ENCODE peak calls at places on chromosomes 1 and 21, in seven cellular contexts. U, W, S, J, X, R and Q are unnamed samples.

GRCh38 chr1:117396074-117396473 is 28.8 kb downstream of the MAN1A2 start:
- DNase-seq in X (no peak), R (no peak), S (no peak), W (no peak), J (no peak), U (no peak), Q (no peak)

GRCh38 chr1:6260433-6260934 is 414 bp downstream of the GPR153 start:
- DNase-seq in S (no peak), X (no peak), W (no peak), R (peak), J (no peak), U (no peak), Q (no peak)

GRCh38 chr1:14656384-14656937 is 58.0 kb downstream of the KAZN start:
- DNase-seq in X (no peak), U (no peak), J (no peak), W (no peak), S (no peak), R (no peak), Q (no peak)

GRCh38 chr21:41589620-41590175 is 81.7 kb upstream of the TMPRSS2 start:
- DNase-seq in U (no peak), W (no peak), J (no peak), S (no peak), R (no peak), X (no peak), Q (no peak)

GRCh38 chr1:201890806-201891450 is 2.2 kb downstream of the SHISA4 start:
- DNase-seq in R (no peak), U (no peak), X (no peak), S (no peak), J (no peak), W (no peak), Q (no peak)

GRCh38 chr1:241269116-241269515 is 87.9 kb downstream of the RGS7 start:
- DNase-seq in U (no peak), S (no peak), J (no peak), R (no peak), X (peak), W (peak), Q (no peak)

GRCh38 chr1:184866991-184867788 is 107.1 kb downstream of the NIBAN1 start:
- DNase-seq in W (no peak), R (peak), X (no peak), J (no peak), S (no peak), U (peak), Q (no peak)

GRCh38 chr1:58854576-58854975 is 70.7 kb upstream of the JUN start:
- DNase-seq in S (no peak), U (peak), J (no peak), X (peak), R (peak), W (no peak), Q (peak)

GRCh38 chr1:164640673-164641352 is 81.8 kb downstream of the PBX1 start:
- DNase-seq in U (no peak), J (no peak), W (no peak), S (no peak), R (peak), X (no peak), Q (peak)

GRCh38 chr1:34213976-34214375 is 37.3 kb downstream of the C1orf94 start:
- DNase-seq in X (peak), U (no peak), W (no peak), R (no peak), S (no peak), J (no peak), Q (no peak)

GRCh38 chr1:109997204-109997866 is 12.8 kb downstream of the AHCYL1 start:
- DNase-seq in J (no peak), W (no peak), X (no peak), S (no peak), R (no peak), U (no peak), Q (peak)

GRCh38 chr1:27527857-27528700 is 38.1 kb upstream of the WASF2 start:
- DNase-seq in J (no peak), W (peak), X (peak), R (no peak), U (no peak), S (peak), Q (peak)

GRCh38 chr1:89260575-89261275 is 11.9 kb downstream of the GBP5 start:
- DNase-seq in W (no peak), R (peak), S (no peak), X (peak), J (no peak), U (no peak), Q (no peak)

GRCh38 chr1:150178543-150178942 is 28.8 kb downstream of the PLEKHO1 start:
- DNase-seq in S (no peak), X (no peak), U (no peak), W (no peak), R (no peak), J (no peak), Q (no peak)

GRCh38 chr1:206796984-206797402 is 24.7 kb upstream of the IL10 start:
- DNase-seq in U (no peak), J (no peak), R (peak), S (no peak), W (no peak), X (no peak), Q (no peak)

GRCh38 chr1:152876827-152877226 is 1.3 kb upstream of the SMCP start:
- DNase-seq in U (no peak), W (no peak), J (no peak), R (no peak), X (no peak), S (no peak), Q (no peak)

GRCh38 chr1:109294481-109294880 is 11.5 kb upstream of the PSRC1 start:
- DNase-seq in X (no peak), W (no peak), J (no peak), U (no peak), S (no peak), R (no peak), Q (no peak)

GRCh38 chr21:41489329-41489728 is 18.6 kb downstream of the TMPRSS2 start:
- DNase-seq in X (no peak), R (no peak), J (no peak), U (no peak), S (no peak), W (no peak), Q (no peak)

GRCh38 chr1:64197076-64197475 is 6.3 kb upstream of the UBE2U start:
- DNase-seq in W (no peak), U (no peak), X (no peak), J (no peak), R (no peak), S (no peak), Q (no peak)

GRCh38 chr1:196951711-196952394 is 8.3 kb downstream of the CFHR2 start:
- DNase-seq in U (peak), X (no peak), W (no peak), J (no peak), R (no peak), S (no peak), Q (no peak)

GRCh38 chr1:233916706-233917105 is 12.2 kb downstream of the SLC35F3 start:
- DNase-seq in R (no peak), J (no peak), S (no peak), W (no peak), U (no peak), X (no peak), Q (no peak)

GRCh38 chr1:27113861-27114260 is 41.1 kb downstream of the SLC9A1 start:
- DNase-seq in X (no peak), S (no peak), R (no peak), J (no peak), U (no peak), W (no peak), Q (no peak)

GRCh38 chr1:33975961-33976360 is 112.1 kb downstream of the HMGB4 start:
- DNase-seq in R (no peak), J (no peak), W (no peak), S (no peak), U (no peak), X (no peak), Q (peak)

GRCh38 chr1:20307026-20307425 is 16.4 kb downstream of the VWA5B1 start:
- DNase-seq in R (no peak), X (no peak), W (no peak), U (no peak), S (no peak), J (no peak), Q (no peak)

GRCh38 chr1:157562515-157562914 is 10.2 kb upstream of the FCRL5 start:
- DNase-seq in X (no peak), J (no peak), R (no peak), W (no peak), S (no peak), U (no peak), Q (no peak)

GRCh38 chr1:170836146-170836545 is 99.2 kb upstream of the MROH9 start:
- DNase-seq in W (no peak), R (no peak), U (peak), J (no peak), S (no peak), X (no peak), Q (no peak)

GRCh38 chr1:231603598-231604275 is 22.9 kb upstream of the DISC1 start:
- DNase-seq in U (peak), X (peak), R (peak), J (no peak), S (peak), W (peak), Q (peak)

GRCh38 chr1:19193004-19193403 is 17.1 kb downstream of the UBR4 start:
- DNase-seq in R (no peak), W (no peak), X (no peak), U (no peak), S (no peak), J (no peak), Q (peak)

GRCh38 chr1:9239622-9240401 is 5.2 kb downstream of the H6PD start:
- DNase-seq in U (peak), W (no peak), X (no peak), S (no peak), R (peak), J (no peak), Q (peak)
- H2AK5ac ChIP-seq in U (peak), W (no peak), X (no peak), S (no peak), R (no peak), J (no peak), Q (no peak)

DNA sequence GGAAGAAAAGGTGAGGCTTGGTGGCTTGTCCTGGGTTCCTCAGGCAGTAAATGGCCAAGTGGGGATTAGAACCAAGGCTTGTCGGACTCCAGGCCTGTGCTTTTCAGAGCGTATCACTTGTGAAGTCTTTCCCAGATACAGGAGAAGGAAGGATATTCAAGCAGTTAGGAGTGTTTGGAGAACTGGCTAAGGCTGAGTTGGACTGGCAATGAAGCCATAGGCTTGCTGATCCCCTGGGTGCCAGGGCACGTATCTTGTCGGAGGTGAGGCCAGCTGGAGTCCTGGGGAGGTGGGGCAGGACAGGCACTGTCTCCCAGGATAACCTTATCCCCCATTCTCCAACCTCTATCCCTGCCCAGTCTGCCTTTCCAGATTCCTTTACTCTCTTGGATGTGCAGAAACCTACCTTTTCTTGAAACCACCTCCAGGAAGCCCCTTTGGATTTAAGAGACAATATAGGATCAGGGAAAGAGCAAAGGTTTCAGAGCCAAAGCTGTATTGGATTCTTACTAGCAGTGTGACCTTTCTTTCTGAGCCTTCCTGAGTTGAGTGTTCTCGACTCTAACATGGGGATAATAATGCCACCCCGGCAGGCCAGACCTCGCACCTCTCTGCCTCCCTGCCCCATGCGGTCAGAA is 18.2 kb downstream of the WNT4 start:
- DNase-seq in W (no peak), J (no peak), U (no peak), X (no peak), S (no peak), R (no peak), Q (no peak)
- H2AK5ac ChIP-seq in W (no peak), J (no peak), U (no peak), X (no peak), S (no peak), R (no peak), Q (no peak)

GRCh38 chr1:61419167-61419566 is 305.8 kb downstream of the TM2D1 start:
- DNase-seq in R (no peak), X (no peak), S (no peak), U (no peak), J (no peak), W (no peak), Q (no peak)
- H2AK5ac ChIP-seq in R (no peak), X (no peak), S (no peak), U (no peak), J (no peak), W (no peak), Q (no peak)

GRCh38 chr1:1666526-1666925 is 7.7 kb upstream of the CDK11B start:
- DNase-seq in S (no peak), X (no peak), J (no peak), U (no peak), R (no peak), W (no peak), Q (no peak)

GRCh38 chr1:1665815-1666251 is 7.0 kb upstream of the CDK11B start:
- DNase-seq in X (peak), R (no peak), J (no peak), W (peak), S (peak), U (no peak), Q (peak)

GRCh38 chr1:1669468-1670440 is 10.9 kb upstream of the CDK11B start:
- DNase-seq in U (no peak), J (no peak), S (no peak), X (no peak), W (no peak), R (no peak), Q (no peak)

GRCh38 chr1:1670866-1671265 is 12.1 kb upstream of the CDK11B start:
- DNase-seq in W (no peak), J (no peak), U (no peak), R (no peak), S (no peak), X (no peak), Q (no peak)

DNA sequence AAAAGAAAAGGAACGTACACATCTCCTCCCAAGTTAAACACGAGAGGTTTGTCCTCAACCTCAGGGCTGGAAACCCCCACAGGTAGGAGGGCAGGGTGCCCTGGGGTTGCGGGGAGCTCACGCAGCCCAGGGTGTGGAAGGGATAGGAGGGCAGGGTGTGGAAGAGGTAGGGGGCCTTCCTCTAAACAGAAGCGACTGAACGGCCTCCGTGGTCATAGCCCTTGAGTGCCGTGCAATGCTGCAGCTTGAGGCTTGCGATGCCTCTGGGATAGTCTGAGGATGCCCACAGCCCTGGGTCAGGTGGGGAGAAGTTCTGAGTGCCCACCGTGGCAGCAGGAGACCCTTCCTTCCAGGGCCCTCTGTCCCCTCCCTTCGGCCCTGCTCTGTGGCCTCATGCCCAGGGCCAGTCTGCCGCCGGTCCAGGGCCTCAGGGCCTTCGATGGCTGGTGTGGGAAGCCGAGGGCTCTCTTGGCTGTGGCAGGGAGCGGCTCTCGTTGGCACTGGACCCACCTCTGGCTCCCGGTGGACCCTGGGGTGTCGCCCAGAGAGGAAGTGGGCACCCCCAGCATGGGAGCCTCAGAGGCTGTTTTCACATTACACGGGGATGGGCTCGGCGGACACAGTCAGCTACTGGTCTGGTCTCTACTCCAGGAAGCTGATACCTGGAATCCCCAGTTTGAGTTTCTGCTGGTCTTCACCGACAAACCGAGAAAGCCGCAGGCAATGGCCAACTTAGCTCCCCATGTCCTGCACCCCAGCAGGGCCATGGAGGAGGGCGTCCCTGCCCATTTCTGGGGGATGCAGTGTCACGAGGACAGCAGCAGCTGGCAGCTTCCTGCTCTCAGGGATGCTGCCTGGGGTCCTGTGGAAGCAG is 6.4 kb upstream of the CDK11B start:
- DNase-seq in W (no peak), U (no peak), X (no peak), J (no peak), R (no peak), S (no peak), Q (no peak)
- H2AK5ac ChIP-seq in W (no peak), U (no peak), X (no peak), J (no peak), R (no peak), S (no peak), Q (no peak)

GRCh38 chr1:53025778-53026131 is 36.3 kb upstream of the PODN start:
- DNase-seq in U (no peak), J (no peak), S (no peak), X (no peak), R (no peak), W (no peak), Q (no peak)

GRCh38 chr1:53024117-53024516 is 37.9 kb upstream of the PODN start:
- DNase-seq in R (no peak), W (no peak), X (no peak), S (no peak), J (no peak), U (no peak), Q (no peak)

GRCh38 chr1:53022179-53022578 is 39.8 kb upstream of the PODN start:
- DNase-seq in S (no peak), W (no peak), R (no peak), U (no peak), X (peak), J (no peak), Q (no peak)

GRCh38 chr1:53026254-53026653 is 35.8 kb upstream of the PODN start:
- DNase-seq in J (no peak), S (no peak), R (peak), U (no peak), W (no peak), X (no peak), Q (no peak)

DNA sequence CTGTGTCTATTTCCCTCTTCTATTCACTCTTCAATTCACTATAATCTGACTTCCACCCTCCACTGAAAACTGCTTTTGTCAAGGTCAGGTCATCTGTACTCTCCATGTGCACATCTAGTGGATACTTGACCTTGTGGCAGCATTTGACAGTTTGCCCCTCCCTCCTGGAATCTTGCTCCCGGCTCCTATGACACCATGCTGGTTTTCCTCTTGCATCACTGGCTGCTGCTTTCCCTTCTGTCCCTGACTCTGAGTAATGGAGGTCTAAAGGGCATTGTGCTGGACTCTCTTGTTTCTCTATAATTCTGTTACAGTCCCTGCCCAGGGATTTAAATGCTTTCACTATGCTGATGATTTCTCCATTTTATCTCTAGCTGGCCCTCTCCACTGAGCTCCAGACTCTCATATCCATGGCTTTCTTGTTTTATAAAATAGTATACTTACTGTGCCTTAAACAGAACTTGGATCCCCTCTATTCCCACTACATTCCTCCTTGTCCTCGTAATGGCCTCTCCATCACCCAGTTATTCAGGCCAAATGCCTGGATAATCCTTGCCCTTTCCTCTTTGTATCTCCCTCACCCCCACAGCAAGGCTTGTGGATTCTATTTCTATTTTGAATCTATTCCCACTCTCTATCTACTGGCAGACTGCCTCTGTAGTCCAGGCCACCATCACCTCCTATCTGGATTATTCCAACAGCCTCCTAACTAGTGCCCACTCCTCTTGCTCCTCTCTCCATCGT is 36.8 kb upstream of the PODN start:
- DNase-seq in X (peak), W (no peak), J (no peak), S (no peak), R (peak), U (peak), Q (peak)
- H2AK5ac ChIP-seq in X (no peak), W (no peak), J (no peak), S (no peak), R (no peak), U (peak), Q (no peak)

GRCh38 chr1:76572229-76572628 is 295.1 kb upstream of the ST6GALNAC5 start:
- DNase-seq in S (no peak), J (no peak), R (no peak), X (no peak), U (no peak), W (no peak), Q (no peak)
- H2AK5ac ChIP-seq in S (no peak), J (no peak), R (no peak), X (no peak), U (no peak), W (no peak), Q (no peak)

DNA sequence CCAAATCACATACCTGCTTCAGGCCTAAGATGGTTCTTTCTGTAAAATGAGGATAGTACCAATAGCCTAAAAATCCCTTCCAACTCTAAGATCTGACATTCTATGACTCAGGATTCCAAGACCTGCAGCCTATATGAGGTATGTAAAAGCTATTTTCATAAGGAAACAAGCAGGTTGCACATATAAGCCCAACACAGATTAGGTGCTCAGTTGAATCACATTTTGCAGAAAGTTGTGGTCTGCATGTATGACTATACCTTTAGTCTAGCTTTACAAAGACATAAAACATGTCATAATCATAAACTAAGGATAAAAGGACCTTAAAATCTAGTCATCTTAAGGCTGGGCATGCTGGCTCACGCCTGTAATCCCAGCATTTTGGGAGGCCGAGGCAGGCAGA is 7.3 kb downstream of the KTI12 start:
- DNase-seq in U (no peak), R (no peak), S (no peak), J (no peak), X (no peak), W (no peak), Q (no peak)
- H2AK5ac ChIP-seq in U (no peak), R (no peak), S (no peak), J (no peak), X (no peak), W (no peak), Q (no peak)

GRCh38 chr1:237921290-237921689 is 30.6 kb upstream of the ZP4 start:
- DNase-seq in U (no peak), R (no peak), J (no peak), W (no peak), X (no peak), S (no peak), Q (no peak)
- H2AK5ac ChIP-seq in U (no peak), R (no peak), J (no peak), W (no peak), X (no peak), S (no peak), Q (no peak)